ENCODE peak calls at places on chromosomes 5 and 9, in nine cellular contexts. K is stimulated activated CD4-positive, alpha-beta T cell treated with anti-CD3 and anti-CD28 coated beads, Interleukin-2, amount 100 ng/mL, for 24 hours; M is cardiac fibroblast; P is renal cortical epithelial cell; U is GM04503; V is NCI-H460; D is mucosa of gallbladder; C is heart left ventricle; W is stimulated activated CD8-positive, alpha-beta memory T cell treated with anti-CD3 and anti-CD28 coated beads, Interleukin-4, amount 100 ng/mL, for 24 hours. I is an unnamed sample.
A peak's percentile ranks its signal among the peaks of the same experiment; 100 is the strongest.

GRCh38 chr5:165502893-165503696 is 1997.7 kb downstream of the MAT2B start:
- DNase-seq in W (no peak), P (no peak), V (no peak), K (no peak), C (no peak), D (no peak), U (no peak), M (peak; percentile 1), I (no peak)

GRCh38 chr9:72041775-72042194 is 18.6 kb downstream of the C9orf57 start:
- DNase-seq in D (peak; percentile 70), K (no peak), P (peak; percentile 99), W (no peak), C (peak; percentile 32), V (peak; percentile 99), U (peak; percentile 37), M (peak; percentile 90), I (peak; percentile 73)

GRCh38 chr9:86041331-86041741 is 58.0 kb downstream of the GOLM1 start:
- DNase-seq in M (peak; percentile 44), K (no peak), V (no peak), U (peak; percentile 17), P (peak; percentile 86), W (no peak), D (no peak), C (no peak), I (no peak)

GRCh38 chr5:116521173-116521872 is 53.3 kb downstream of the SEMA6A start:
- DNase-seq in P (no peak), V (no peak), W (no peak), M (no peak), K (no peak), D (no peak), U (no peak), C (peak; percentile 41), I (no peak)

GRCh38 chr9:93622725-93623124 is 46.3 kb downstream of the PHF2 start:
- DNase-seq in M (no peak), K (no peak), P (no peak), W (no peak), D (no peak), C (no peak), V (no peak), U (no peak), I (no peak)

GRCh38 chr5:172931001-172931536 is 28.2 kb upstream of the RPL26L1 start:
- DNase-seq in V (peak; percentile 90), M (peak; percentile 86), W (no peak), U (peak; percentile 83), P (peak; percentile 98), D (no peak), C (no peak), K (no peak), I (no peak)

GRCh38 chr5:147826351-147826750 is 5.1 kb downstream of the SPINK1 start:
- DNase-seq in M (no peak), W (no peak), C (no peak), D (no peak), V (no peak), U (no peak), P (no peak), K (no peak), I (no peak)

GRCh38 chr9:6781476-6781875 is 23.7 kb downstream of the KDM4C start:
- DNase-seq in C (no peak), W (no peak), V (no peak), M (no peak), P (no peak), K (no peak), D (no peak), U (no peak), I (no peak)

GRCh38 chr5:174520420-174521396 is 203.7 kb upstream of the MSX2 start:
- DNase-seq in V (no peak), D (peak; percentile 52), M (no peak), C (no peak), P (peak; percentile 27), U (no peak), K (no peak), W (no peak), I (peak; percentile 72)

GRCh38 chr5:135033866-135034185 is 202 bp downstream of the PITX1 start:
- DNase-seq in U (no peak), V (no peak), P (no peak), C (no peak), M (no peak), D (no peak), K (no peak), W (no peak), I (no peak)

GRCh38 chr5:53603009-53603687 is 42.7 kb downstream of the NDUFS4 start:
- DNase-seq in U (no peak), V (peak; percentile 38), W (no peak), K (no peak), M (peak; percentile 59), C (peak; percentile 25), P (no peak), D (no peak), I (no peak)

GRCh38 chr5:169861934-169862333 is 118.4 kb downstream of the INSYN2B start:
- DNase-seq in V (no peak), K (no peak), C (no peak), P (no peak), W (no peak), M (peak; percentile 82), D (no peak), U (peak; percentile 51), I (no peak)

GRCh38 chr5:23169660-23170416 is 316.7 kb upstream of the CDH12 start:
- DNase-seq in P (no peak), V (no peak), C (no peak), W (no peak), M (no peak), K (no peak), D (no peak), U (no peak), I (no peak)

GRCh38 chr9:133103183-133103986 is 17.7 kb downstream of the RALGDS start:
- DNase-seq in K (peak; percentile 65), D (peak; percentile 63), W (peak; percentile 33), V (peak; percentile 59), M (peak; percentile 45), U (no peak), C (peak; percentile 62), P (no peak), I (peak; percentile 71)

GRCh38 chr5:82313016-82313415 is 34.9 kb upstream of the RPS23 start:
- DNase-seq in C (no peak), K (no peak), D (no peak), W (no peak), P (no peak), V (no peak), M (peak; percentile 50), U (no peak), I (no peak)

GRCh38 chr5:16536246-16536645 is 70.6 kb upstream of the ZNF622 start:
- DNase-seq in W (no peak), P (peak; percentile 87), U (no peak), V (no peak), M (no peak), C (no peak), D (peak; percentile 57), K (no peak), I (no peak)